ENCODE peak calls at places on chromosomes 11 and 22, in nine cellular contexts. J is cardiac fibroblast; O is BJ; N is body of pancreas; B is fibroblast of mammary gland; F is AG10803; T is fibroblast of lung; L is CD8-positive, alpha-beta T cell; K is GM12865. S is an unnamed sample.
A peak's percentile ranks its signal among the peaks of the same experiment; 100 is the strongest.

GRCh38 chr11:64150481-64151239 is 15.3 kb downstream of the MACROD1 start:
- DNase-seq in J (no peak), O (no peak), L (no peak), F (no peak), B (no peak), N (peak; percentile 89), K (no peak), T (no peak), S (no peak)

GRCh38 chr11:1692708-1693326 is 4.2 kb upstream of the KRTAP5-6 start:
- DNase-seq in T (no peak), L (no peak), K (no peak), F (no peak), O (no peak), B (no peak), N (no peak), J (no peak), S (no peak)

GRCh38 chr11:43687120-43687791 is 6.7 kb downstream of the HSD17B12 start:
- DNase-seq in B (peak; percentile 63), T (peak; percentile 41), J (peak; percentile 93), F (peak; percentile 31), N (no peak), L (no peak), O (no peak), K (no peak), S (no peak)

GRCh38 chr22:39514373-39514973 is 5.9 kb upstream of the ATF4 start:
- DNase-seq in T (no peak), B (peak; percentile 44), J (peak; percentile 58), N (no peak), L (no peak), K (peak; percentile 41), F (peak; percentile 40), O (no peak), S (no peak)

GRCh38 chr22:47298017-47298820 is 535.8 kb downstream of the TBC1D22A start:
- DNase-seq in N (no peak), L (no peak), J (peak; percentile 7), B (no peak), O (no peak), F (no peak), K (no peak), T (no peak), S (no peak)

GRCh38 chr11:129390303-129390816 is 14.7 kb downstream of the BARX2 start:
- DNase-seq in B (no peak), N (no peak), O (no peak), J (no peak), F (no peak), T (no peak), K (no peak), L (no peak), S (no peak)

GRCh38 chr11:41522391-41522790 is 62.9 kb upstream of the LRRC4C start:
- DNase-seq in T (peak; percentile 98), J (no peak), B (no peak), L (no peak), O (peak; percentile 9), N (no peak), F (peak; percentile 58), K (no peak), S (no peak)

GRCh38 chr22:19260194-19260593 is 31.3 kb downstream of the CLTCL1 start:
- DNase-seq in K (no peak), J (no peak), T (no peak), O (no peak), F (no peak), N (no peak), B (no peak), L (no peak), S (no peak)

GRCh38 chr11:91308069-91308468 is 916.5 kb upstream of the FAT3 start:
- DNase-seq in K (no peak), L (no peak), O (no peak), B (no peak), J (no peak), T (no peak), N (no peak), F (no peak), S (no peak)

GRCh38 chr11:61683961-61684869 is 4.0 kb downstream of the DAGLA start:
- DNase-seq in N (peak; percentile 45), J (no peak), O (no peak), T (peak; percentile 76), F (no peak), K (no peak), L (peak; percentile 18), B (peak; percentile 56), S (no peak)

GRCh38 chr11:58524232-58525036 is 16.5 kb upstream of the OR5B21 start:
- DNase-seq in O (peak; percentile 53), L (peak; percentile 40), K (peak; percentile 77), T (peak; percentile 76), N (peak; percentile 61), B (peak; percentile 86), J (peak; percentile 93), F (peak; percentile 90), S (no peak)

GRCh38 chr11:62710001-62710345 is 2.5 kb downstream of the GNG3 start:
- DNase-seq in K (peak; percentile 68), L (no peak), N (no peak), J (peak; percentile 48), B (peak; percentile 51), O (no peak), T (no peak), F (peak; percentile 50), S (no peak)

GRCh38 chr11:32374261-32374711 is 61.1 kb downstream of the WT1 start:
- DNase-seq in O (no peak), J (peak; percentile 51), F (peak; percentile 28), T (no peak), L (no peak), K (peak; percentile 80), B (peak; percentile 28), N (no peak), S (no peak)

GRCh38 chr11:40125054-40125453 is 1334.4 kb downstream of the LRRC4C start:
- DNase-seq in F (no peak), N (no peak), J (no peak), K (no peak), T (peak; percentile 50), B (no peak), O (no peak), L (no peak), S (no peak)
- TF ChIP-seq CTCF in F (no peak), N (no peak), J (no peak), K (no peak), T (no peak), B (no peak), O (no peak), L (no peak), S (no peak)

GRCh38 chr11:133828861-133829260 is 16.5 kb downstream of the SPATA19 start:
- DNase-seq in B (no peak), O (no peak), T (no peak), J (no peak), F (no peak), K (no peak), N (no peak), L (no peak), S (no peak)

GRCh38 chr11:133833101-133833898 is 12.0 kb downstream of the SPATA19 start:
- DNase-seq in K (no peak), J (no peak), N (no peak), O (no peak), F (no peak), B (no peak), L (no peak), T (no peak), S (no peak)

GRCh38 chr11:133829566-133829965 is 15.7 kb downstream of the SPATA19 start:
- DNase-seq in L (no peak), N (no peak), O (no peak), T (no peak), B (no peak), J (no peak), F (no peak), K (no peak), S (no peak)

GRCh38 chr11:133832096-133833081 is 12.9 kb downstream of the SPATA19 start:
- DNase-seq in O (no peak), K (no peak), F (no peak), N (no peak), J (no peak), L (no peak), T (no peak), B (no peak), S (no peak)

GRCh38 chr11:133830931-133831907 is 14.1 kb downstream of the SPATA19 start:
- DNase-seq in N (no peak), L (no peak), K (no peak), O (no peak), J (no peak), F (no peak), T (no peak), B (no peak), S (no peak)
- TF ChIP-seq CTCF in N (no peak), L (no peak), K (peak; percentile 44), O (no peak), J (no peak), F (no peak), T (no peak), B (peak; percentile 2), S (no peak)

DNA sequence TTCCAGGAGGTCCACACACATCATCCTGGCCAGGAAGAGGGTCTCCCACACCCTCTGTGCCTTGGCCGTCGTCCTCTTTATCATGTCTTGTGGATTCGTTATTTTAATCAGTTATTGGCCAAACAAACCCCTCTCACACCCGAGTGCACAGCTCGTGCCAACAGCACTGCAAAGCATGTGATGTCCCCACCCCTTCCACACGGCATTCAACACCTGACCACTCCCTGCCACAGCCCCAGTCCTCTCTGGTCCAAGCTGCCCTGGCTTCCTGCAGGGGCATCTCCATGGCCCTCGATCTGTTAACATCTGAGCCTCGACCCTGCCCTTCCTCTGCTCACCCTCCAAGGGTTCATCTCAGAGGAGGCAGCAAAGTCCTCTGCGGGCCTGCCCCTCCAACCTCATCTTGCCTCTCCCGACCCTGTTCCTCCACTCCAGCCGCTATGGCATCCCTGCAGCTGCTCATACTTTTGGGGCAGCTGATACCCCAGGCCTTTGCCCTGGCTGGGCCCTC is 14.0 kb downstream of the MYEOV start:
- DNase-seq in N (no peak), L (no peak), O (no peak), T (no peak), K (no peak), B (no peak), J (no peak), F (no peak), S (no peak)
- TF ChIP-seq CTCF in N (no peak), L (no peak), O (no peak), T (no peak), K (no peak), B (no peak), J (no peak), F (no peak), S (no peak)

GRCh38 chr11:33735166-33735425 is 1.1 kb downstream of the CD59 start:
- DNase-seq in F (no peak), B (no peak), L (no peak), O (no peak), K (no peak), J (no peak), T (no peak), N (no peak), S (no peak)

GRCh38 chr11:33734441-33735165 is 1.6 kb downstream of the CD59 start:
- DNase-seq in K (no peak), O (no peak), F (peak; percentile 62), T (peak; percentile 75), N (peak; percentile 24), B (peak; percentile 59), L (no peak), J (peak; percentile 66), S (no peak)

GRCh38 chr11:33737362-33737821 is 1.2 kb upstream of the CD59 start:
- DNase-seq in O (no peak), T (no peak), K (no peak), F (peak; percentile 26), J (peak; percentile 45), N (no peak), B (peak; percentile 49), L (no peak), S (no peak)

GRCh38 chr11:33735426-33736147 is 636 bp downstream of the CD59 start:
- DNase-seq in F (peak; percentile 28), N (peak; percentile 32), J (no peak), B (no peak), K (peak; percentile 85), L (peak; percentile 21), O (no peak), T (peak; percentile 27), S (peak; percentile 52)

GRCh38 chr11:33736148-33736809 is at the start of gene CD59:
- DNase-seq in B (peak; percentile 88), J (peak; percentile 95), N (peak; percentile 97), F (peak; percentile 91), T (peak; percentile 91), K (peak; percentile 91), O (peak; percentile 57), L (peak; percentile 87), S (peak; percentile 82)
- TF ChIP-seq CTCF in B (no peak), J (no peak), N (no peak), F (no peak), T (no peak), K (no peak), O (peak; percentile 1), L (no peak), S (no peak)

S was measured in activated B cell treated with CpG ODN at 0.5 μM for 24 hours.